ENCODE peak calls at places on chromosomes 7 and 10, in four cellular contexts. Q is adrenal gland, E is amniotic stem cell, P is right lobe of liver. R is an unnamed sample.

GRCh38 chr7:108045669-108046068 is 42.7 kb upstream of the LAMB1 start:
- DNase-seq in P (no peak), Q (no peak), E (no peak), R (no peak)

GRCh38 chr7:157302314-157302711 is 34.5 kb upstream of the DNAJB6 start:
- DNase-seq in P (no peak), Q (peak), E (peak), R (no peak)

GRCh38 chr7:136637826-136638225 is 230.6 kb upstream of the CHRM2 start:
- DNase-seq in P (no peak), E (no peak), Q (no peak), R (no peak)

GRCh38 chr7:100016209-100016901 is 959 bp downstream of the ZKSCAN1 start:
- DNase-seq in P (no peak), E (no peak), Q (peak), R (no peak)

GRCh38 chr7:76280408-76280807 is 22.1 kb upstream of the HSPB1 start:
- DNase-seq in Q (peak), E (no peak), P (no peak), R (no peak)

GRCh38 chr7:133056370-133057238 is 25.3 kb downstream of the CHCHD3 start:
- DNase-seq in Q (no peak), E (no peak), P (no peak), R (no peak)

GRCh38 chr7:75740846-75741497 is 2.2 kb upstream of the HIP1 start:
- DNase-seq in E (no peak), P (no peak), Q (peak), R (no peak)

GRCh38 chr7:101200504-101200861 is 353 bp downstream of the MOGAT3 start:
- DNase-seq in Q (no peak), P (no peak), E (no peak), R (no peak)

GRCh38 chr7:50415844-50416243 is 34.3 kb downstream of the FIGNL1 start:
- DNase-seq in E (no peak), P (no peak), Q (no peak), R (no peak)

GRCh38 chr7:123846217-123846891 is 1.4 kb downstream of the HYAL4 start:
- DNase-seq in E (no peak), P (no peak), Q (no peak), R (no peak)

GRCh38 chr7:82164813-82165212 is 278.8 kb downstream of the CACNA2D1 start:
- DNase-seq in E (peak), P (no peak), Q (peak), R (peak)

GRCh38 chr10:34124522-34125035 is 690.5 kb downstream of the PARD3 start:
- DNase-seq in Q (peak), E (no peak), P (peak), R (no peak)

GRCh38 chr10:16944081-16944922 is 127.1 kb upstream of the RSU1 start:
- DNase-seq in Q (no peak), E (peak), P (no peak), R (peak)

GRCh38 chr7:42893341-42894242 is 18.3 kb downstream of the C7orf25 start:
- DNase-seq in P (no peak), E (no peak), Q (no peak), R (no peak)

GRCh38 chr7:24764972-24765744 is 7.9 kb upstream of the GSDME start:
- DNase-seq in Q (no peak), E (no peak), P (no peak), R (no peak)

GRCh38 chr7:92260248-92260781 is 14.5 kb downstream of the ANKIB1 start:
- DNase-seq in E (no peak), Q (no peak), P (no peak), R (no peak)

GRCh38 chr7:112399501-112399900 is 50.8 kb upstream of the IFRD1 start:
- DNase-seq in E (no peak), P (no peak), Q (no peak), R (no peak)

GRCh38 chr10:60430017-60430416 is 40.3 kb upstream of the ANK3 start:
- DNase-seq in Q (no peak), E (no peak), P (no peak), R (no peak)

GRCh38 chr10:113475381-113475807 is 77.5 kb upstream of the HABP2 start:
- DNase-seq in E (no peak), Q (no peak), P (no peak), R (peak)

GRCh38 chr10:124686707-124687376 is 57.3 kb downstream of the FAM53B start:
- DNase-seq in E (no peak), Q (peak), P (no peak), R (no peak)

GRCh38 chr10:56537984-56538383 is 176.9 kb upstream of the ZWINT start:
- DNase-seq in E (no peak), Q (peak), P (no peak), R (no peak)

GRCh38 chr7:156612930-156613329 is 27.6 kb upstream of the RNF32 start:
- DNase-seq in Q (no peak), E (no peak), P (no peak), R (no peak)

GRCh38 chr7:122919643-122920181 is 33.5 kb upstream of the CADPS2 start:
- DNase-seq in E (no peak), Q (no peak), P (no peak), R (no peak)

GRCh38 chr10:73190188-73190587 is 22.3 kb downstream of the FAM149B1 start:
- DNase-seq in Q (no peak), E (no peak), P (no peak), R (no peak)

GRCh38 chr10:69065406-69066361 is 22.2 kb upstream of the SRGN start:
- DNase-seq in P (no peak), E (no peak), Q (peak), R (no peak)

GRCh38 chr10:128044186-128044585 is 82.0 kb downstream of the MKI67 start:
- DNase-seq in Q (no peak), P (no peak), E (no peak), R (no peak)

GRCh38 chr10:26486985-26487850 is 49.1 kb downstream of the APBB1IP start:
- DNase-seq in P (no peak), E (peak), Q (peak), R (peak)

GRCh38 chr10:60384006-60384405 is 5.7 kb downstream of the ANK3 start:
- DNase-seq in Q (no peak), P (no peak), E (no peak), R (no peak)

GRCh38 chr10:124026337-124026939 is 67.0 kb downstream of the CHST15 start:
- DNase-seq in P (peak), E (no peak), Q (no peak), R (no peak)

GRCh38 chr7:131071786-131072504 is 255.7 kb upstream of the MKLN1 start:
- DNase-seq in Q (peak), P (no peak), E (no peak), R (peak)

GRCh38 chr7:46859963-46860475 is 721.9 kb downstream of the TNS3 start:
- DNase-seq in Q (peak), E (no peak), P (no peak), R (no peak)

GRCh38 chr7:152046531-152046930 is 21.1 kb downstream of the GALNT11 start:
- DNase-seq in E (no peak), Q (no peak), P (no peak), R (no peak)

GRCh38 chr10:13971586-13972475 is 358.9 kb downstream of the FRMD4A start:
- DNase-seq in P (no peak), Q (no peak), E (no peak), R (no peak)

GRCh38 chr10:78207216-78207615 is 173.6 kb downstream of the RPS24 start:
- DNase-seq in P (no peak), E (no peak), Q (no peak), R (no peak)

GRCh38 chr7:31408120-31408729 is 67.7 kb upstream of the NEUROD6 start:
- DNase-seq in Q (no peak), E (no peak), P (no peak), R (no peak)

GRCh38 chr7:123003539-123004126 is 8.1 kb upstream of the TAS2R16 start:
- DNase-seq in E (no peak), P (no peak), Q (no peak), R (no peak)

GRCh38 chr7:138565451-138566114 is 105.5 kb downstream of the TRIM24 start:
- DNase-seq in Q (peak), E (no peak), P (no peak), R (no peak)

GRCh38 chr7:120110169-120110568 is 162.8 kb upstream of the KCND2 start:
- DNase-seq in P (no peak), E (no peak), Q (no peak), R (no peak)

R was measured in AG09319.